ENCODE peak calls at places on chromosomes 4 and X, in ten cellular contexts. I is GM20000; K is H4; R is DMS 273 treated with DMSO at 0.1 percent for 48 hours; E is CD8-positive, alpha-beta T cell; S is occipital lobe; H is thyroid gland; B is glutamatergic neuron; U is fibroblast of mammary gland; X is suprapubic skin. O is an unnamed sample.

GRCh38 chr4:51884055-51884454 is 41.1 kb downstream of the DCUN1D4 start:
- DNase-seq in I (no peak), K (no peak), R (no peak), E (no peak), S (no peak), H (no peak), B (no peak), U (no peak), X (no peak), O (no peak)

GRCh38 chr4:2322801-2323200 is 60.9 kb upstream of the MXD4 start:
- DNase-seq in I (no peak), K (no peak), R (peak; percentile 20), E (no peak), S (no peak), H (no peak), B (no peak), U (peak; percentile 11), X (peak; percentile 15), O (no peak)

GRCh38 chr4:2489841-2490552 is 21.1 kb downstream of the RNF4 start:
- DNase-seq in I (no peak), K (no peak), R (no peak), E (no peak), S (no peak), H (no peak), B (no peak), U (peak; percentile 76), X (no peak), O (no peak)

GRCh38 chr4:139903845-139904244 is 238.2 kb downstream of the MGST2 start:
- DNase-seq in I (no peak), K (no peak), R (no peak), E (no peak), S (no peak), H (no peak), B (no peak), U (peak; percentile 44), X (no peak), O (no peak)

GRCh38 chrX:138711399-138712347 is at the start of gene FGF13:
- DNase-seq in I (peak; percentile 13), K (peak; percentile 31), R (no peak), E (no peak), S (peak; percentile 23), H (peak; percentile 55), B (peak; percentile 55), U (peak; percentile 2), X (peak; percentile 63), O (peak; percentile 3)

GRCh38 chr4:104524026-104524425 is 29.3 kb upstream of the CXXC4 start:
- DNase-seq in I (no peak), K (no peak), R (no peak), E (no peak), S (no peak), H (no peak), B (no peak), U (no peak), X (no peak), O (peak; percentile 24)

GRCh38 chr4:106595906-106596305 is 227.3 kb upstream of the GIMD1 start:
- DNase-seq in I (no peak), K (no peak), R (no peak), E (no peak), S (no peak), H (no peak), B (no peak), U (peak; percentile 6), X (no peak), O (no peak)

GRCh38 chr4:60865238-60865637 is 334.9 kb upstream of the ADGRL3 start:
- DNase-seq in I (no peak), K (no peak), R (no peak), E (no peak), S (peak; percentile 4), H (no peak), B (no peak), U (no peak), X (no peak), O (no peak)

GRCh38 chrX:101230636-101231035 is 11.1 kb downstream of the DRP2 start:
- DNase-seq in I (no peak), K (no peak), R (no peak), E (no peak), S (no peak), H (no peak), B (no peak), U (peak; percentile 80), X (no peak), O (no peak)

GRCh38 chr4:56575820-56576429 is 70.3 kb downstream of the ARL9 start:
- DNase-seq in I (no peak), K (peak; percentile 39), R (peak; percentile 2), E (no peak), S (no peak), H (no peak), B (no peak), U (peak; percentile 64), X (no peak), O (peak; percentile 38)

GRCh38 chr4:153747406-153747805 is 12.4 kb downstream of the RNF175 start:
- DNase-seq in I (no peak), K (no peak), R (no peak), E (no peak), S (no peak), H (no peak), B (no peak), U (no peak), X (no peak), O (no peak)

O was measured in hippocampal formation.